ENCODE peak calls at places on chromosomes 5 and 9, in four cellular contexts. U, A, D and B are unnamed samples.
A peak's percentile ranks its signal among the peaks of the same experiment; 100 is the strongest.

GRCh38 chr5:181224390-181225234 is 1.5 kb downstream of the TRIM41 start:
- DNase-seq in D (peak; percentile 47), A (no peak), U (no peak), B (no peak)

GRCh38 chr9:33270146-33270545 is 5.3 kb downstream of the CHMP5 start:
- DNase-seq in U (no peak), D (no peak), A (no peak), B (no peak)

GRCh38 chr5:35247645-35248034 is 17.4 kb upstream of the PRLR start:
- DNase-seq in D (no peak), A (peak; percentile 28), U (peak; percentile 50), B (no peak)

GRCh38 chr5:1474875-1475543 is 29.8 kb upstream of the SLC6A3 start:
- DNase-seq in D (no peak), U (no peak), A (no peak), B (no peak)

GRCh38 chr5:159819671-159820411 is 96.4 kb upstream of the ADRA1B start:
- DNase-seq in D (no peak), U (peak; percentile 48), A (peak; percentile 54), B (no peak)

GRCh38 chr9:96253059-96253696 is 48.8 kb downstream of the HSD17B3 start:
- DNase-seq in U (no peak), D (no peak), A (no peak), B (peak; percentile 55)

GRCh38 chr9:107749787-107750444 is 260.3 kb upstream of the KLF4 start:
- DNase-seq in D (no peak), U (peak; percentile 92), A (peak; percentile 95), B (no peak)

GRCh38 chr5:177403194-177403825 is 2.8 kb upstream of the PFN3 start:
- DNase-seq in A (no peak), U (no peak), D (peak; percentile 66), B (no peak)

GRCh38 chr9:114285166-114285867 is 37.6 kb upstream of the ORM1 start:
- DNase-seq in D (no peak), A (peak; percentile 85), U (peak; percentile 96), B (no peak)

GRCh38 chr5:160315968-160316367 is 3.6 kb upstream of the CCNJL start:
- DNase-seq in D (no peak), A (peak; percentile 36), U (peak; percentile 41), B (no peak)

GRCh38 chr9:125995006-125995405 is 247.8 kb downstream of the PBX3 start:
- DNase-seq in U (no peak), A (no peak), D (no peak), B (no peak)

GRCh38 chr5:143080982-143081381 is 310.8 kb downstream of the ARHGAP26 start:
- DNase-seq in A (no peak), D (no peak), U (no peak), B (no peak)

GRCh38 chr5:88081877-88082276 is 186.8 kb downstream of the TMEM161B start:
- DNase-seq in D (no peak), U (no peak), A (no peak), B (no peak)

GRCh38 chr9:3513265-3513818 is 12.5 kb downstream of the RFX3 start:
- DNase-seq in U (no peak), A (no peak), D (no peak), B (no peak)

GRCh38 chr5:99771296-99771695 is 763.9 kb upstream of the FAM174A start:
- DNase-seq in D (no peak), U (peak; percentile 9), A (peak; percentile 1), B (no peak)

GRCh38 chr5:52868417-52868816 is 80.7 kb downstream of the ITGA1 start:
- DNase-seq in A (no peak), U (no peak), D (no peak), B (no peak)

GRCh38 chr5:179176571-179177230 is 116.5 kb downstream of the ZNF354C start:
- DNase-seq in U (no peak), D (no peak), A (no peak), B (no peak)

GRCh38 chr9:78567693-78568092 is 270.8 kb downstream of the PSAT1 start:
- DNase-seq in D (no peak), U (no peak), A (no peak), B (no peak)

GRCh38 chr5:152288499-152288898 is 116.6 kb downstream of the NMUR2 start:
- DNase-seq in D (no peak), U (no peak), A (no peak), B (no peak)

GRCh38 chr5:134004626-134005414 is at the start of gene VDAC1:
- DNase-seq in A (peak; percentile 91), U (peak; percentile 89), D (peak; percentile 92), B (peak; percentile 64)

GRCh38 chr5:134003957-134004625 is 684 bp downstream of the VDAC1 start:
- DNase-seq in D (no peak), A (peak; percentile 57), U (peak; percentile 42), B (no peak)

GRCh38 chr5:134005415-134006118 is 792 bp upstream of the VDAC1 start:
- DNase-seq in U (no peak), D (no peak), A (no peak), B (no peak)

GRCh38 chr5:134007581-134008256 is 2.9 kb upstream of the VDAC1 start:
- DNase-seq in U (no peak), A (no peak), D (no peak), B (no peak)

GRCh38 chr5:134006119-134006514 is 1.3 kb upstream of the VDAC1 start:
- DNase-seq in A (no peak), D (no peak), U (no peak), B (no peak)
- H3K4me3 ChIP-seq in A (peak overlapping the region; percentile 75), D (no peak overlapping the region), U (peak overlapping the region; percentile 75), B (no peak overlapping the region)

GRCh38 chr5:55303238-55303690 is 4.2 kb downstream of the DHX29 start:
- DNase-seq in U (peak; percentile 83), D (no peak), A (peak; percentile 76), B (no peak)
- H3K4me3 ChIP-seq in U (no peak overlapping the region), D (no peak overlapping the region), A (no peak overlapping the region), B (no peak overlapping the region)

GRCh38 chr9:137012694-137013570 is 15.1 kb downstream of the ABCA2 start:
- DNase-seq in A (no peak), D (no peak), U (no peak), B (no peak)
- H3K4me3 ChIP-seq in A (no peak overlapping the region), D (no peak overlapping the region), U (no peak overlapping the region), B (no peak overlapping the region)

GRCh38 chr5:67644221-67644920 is 447.8 kb upstream of the CD180 start:
- DNase-seq in U (no peak), D (no peak), A (no peak), B (no peak)

GRCh38 chr5:67647772-67648171 is 451.2 kb upstream of the CD180 start:
- DNase-seq in A (no peak), D (no peak), U (no peak), B (no peak)

GRCh38 chr5:67643531-67643930 is 446.9 kb upstream of the CD180 start:
- DNase-seq in A (no peak), U (no peak), D (no peak), B (no peak)

GRCh38 chr5:67652212-67652611 is 455.6 kb upstream of the CD180 start:
- DNase-seq in D (no peak), A (no peak), U (no peak), B (no peak)

DNA sequence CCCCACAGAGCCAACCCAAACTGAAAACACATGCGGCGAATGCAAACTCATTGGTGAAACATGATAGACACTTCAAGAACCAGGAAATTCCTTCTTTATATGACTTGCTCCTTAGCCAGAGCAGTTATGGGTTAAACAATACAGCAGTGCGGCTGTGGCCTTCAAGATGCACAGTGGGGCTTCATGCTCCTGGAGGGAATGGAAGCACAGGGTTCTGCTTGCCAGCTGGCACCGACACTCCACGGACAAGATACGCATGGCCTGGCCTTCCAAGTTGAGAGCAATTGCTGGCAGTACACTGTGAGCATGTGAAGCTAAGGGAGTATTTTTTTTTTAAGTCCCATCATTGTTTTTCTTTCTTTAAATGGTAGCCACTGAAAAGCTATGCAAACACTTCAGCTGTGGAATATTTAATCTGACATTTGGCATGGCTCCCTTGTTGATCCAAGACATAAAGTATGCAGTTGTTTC is 451.6 kb upstream of the CD180 start:
- DNase-seq in U (peak; percentile 97), D (no peak), A (peak; percentile 82), B (no peak)
- H3K4me3 ChIP-seq in U (no peak overlapping the region), D (no peak overlapping the region), A (no peak overlapping the region), B (no peak overlapping the region)

DNA sequence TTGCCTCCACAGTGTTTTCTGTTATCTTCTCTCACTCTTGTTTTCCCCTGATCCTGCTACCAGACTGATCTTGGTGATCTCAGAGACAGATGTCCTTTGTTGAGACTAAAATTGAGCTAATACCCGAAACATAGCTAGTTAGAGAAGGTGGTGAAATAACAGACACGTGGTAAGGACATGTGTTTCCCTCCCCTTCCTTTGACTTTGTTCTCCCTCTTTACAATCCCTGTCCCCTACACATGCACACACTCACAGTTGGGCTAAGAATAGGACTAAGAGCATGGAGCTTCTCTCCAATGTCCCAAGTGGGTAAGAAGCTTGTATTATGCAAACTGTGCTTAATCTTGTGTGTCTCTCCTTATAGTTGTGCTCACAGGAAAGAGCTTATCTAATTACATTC is 1603.0 kb upstream of the C9orf72 start:
- DNase-seq in D (no peak), A (no peak), U (no peak), B (no peak)
- H3K4me3 ChIP-seq in D (no peak overlapping the region), A (no peak overlapping the region), U (no peak overlapping the region), B (no peak overlapping the region)

GRCh38 chr9:124854822-124855221 is 1.6 kb downstream of the WDR38 start:
- DNase-seq in U (no peak), A (no peak), D (no peak), B (no peak)

GRCh38 chr9:124852121-124852828 is 985 bp upstream of the WDR38 start:
- DNase-seq in D (no peak), A (no peak), U (no peak), B (no peak)

GRCh38 chr9:124854161-124854560 is 901 bp downstream of the WDR38 start:
- DNase-seq in A (no peak), U (no peak), D (no peak), B (no peak)

GRCh38 chr9:124852829-124853531 is at the start of gene WDR38:
- DNase-seq in D (peak; percentile 78), A (peak; percentile 67), U (peak; percentile 77), B (peak; percentile 27)

DNA sequence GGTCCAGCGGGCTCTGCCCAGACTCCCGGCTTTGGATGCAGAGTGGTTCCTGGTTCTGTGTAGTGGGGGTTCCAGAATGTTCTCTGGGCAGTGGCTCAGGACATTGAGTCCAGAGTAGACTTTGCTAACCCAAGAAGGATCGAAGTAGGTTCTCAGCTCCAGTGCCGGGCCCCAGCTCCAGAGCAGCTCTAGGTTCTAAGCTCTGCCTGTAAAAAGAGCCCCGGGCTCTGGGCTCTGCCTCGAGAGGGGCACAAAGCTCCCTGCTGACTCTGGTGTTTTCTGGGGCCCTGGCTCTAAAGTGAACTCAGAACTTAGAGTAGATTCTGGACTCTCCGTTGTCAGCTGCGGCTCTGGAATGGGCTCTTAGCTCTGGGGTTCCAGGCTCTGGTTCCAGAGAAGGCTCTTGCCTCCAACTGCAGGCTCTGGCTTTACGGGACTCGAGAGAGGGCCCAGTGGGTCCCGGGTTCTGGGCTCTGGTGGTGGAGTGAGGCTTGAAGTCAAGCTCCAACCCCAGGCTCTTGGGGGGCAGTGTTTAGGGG is 414 bp downstream of the WDR38 start:
- DNase-seq in A (no peak), U (no peak), D (no peak), B (no peak)
- H3K4me3 ChIP-seq in A (peak overlapping the region; percentile 47), U (peak overlapping the region; percentile 44), D (no peak overlapping the region), B (no peak overlapping the region)

GRCh38 chr5:7664208-7664607 is 186.7 kb downstream of the CFAP90 start:
- DNase-seq in D (no peak), A (no peak), U (no peak), B (no peak)
- H3K4me3 ChIP-seq in D (no peak overlapping the region), A (no peak overlapping the region), U (no peak overlapping the region), B (no peak overlapping the region)

DNA sequence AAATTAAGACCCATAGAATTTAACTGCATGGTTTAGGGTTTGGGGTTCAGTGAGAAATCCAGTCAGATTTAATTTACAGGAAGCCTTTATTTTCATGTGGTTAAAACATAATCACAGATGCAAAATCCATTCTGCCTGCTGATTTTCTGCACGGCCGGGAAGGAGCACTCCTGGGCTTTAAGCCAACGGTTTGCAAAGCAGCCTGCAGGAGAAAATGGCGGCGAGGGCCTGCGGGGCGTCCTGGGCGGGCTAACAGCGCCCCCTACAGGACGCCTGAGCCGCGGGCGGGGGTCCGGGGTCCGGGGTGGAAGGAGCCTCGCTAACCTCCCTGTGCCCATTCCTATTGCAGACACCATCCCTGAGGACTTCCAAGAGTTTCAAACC is 47.6 kb downstream of the THBS4 start:
- DNase-seq in U (peak; percentile 66), A (peak; percentile 80), D (peak; percentile 49), B (no peak)
- H3K4me3 ChIP-seq in U (no peak overlapping the region), A (peak overlapping the region; percentile 36), D (no peak overlapping the region), B (no peak overlapping the region)